ENCODE peak calls at places on chromosomes 11 and 22, in seven cellular contexts. B is Caco-2, A is cardiac muscle cell, N is foreskin fibroblast, F is lower lobe of right lung, Q is ovary, P is heart left ventricle. E is an unnamed sample.

GRCh38 chr11:64203421-64204079 is 3.0 kb upstream of the FERMT3 start:
- DNase-seq in P (peak), B (no peak), Q (no peak), F (no peak), A (no peak), N (no peak), E (no peak)

GRCh38 chr11:64322925-64323260 is 5.0 kb downstream of the PRDX5 start:
- DNase-seq in Q (no peak), A (no peak), P (no peak), B (no peak), N (no peak), F (no peak), E (no peak)

GRCh38 chr22:25137577-25138525 is 61.8 kb upstream of the CRYBB3 start:
- DNase-seq in B (peak), N (no peak), P (no peak), Q (no peak), F (no peak), A (no peak), E (no peak)

GRCh38 chr11:12154871-12155668 is 44.7 kb downstream of the MICAL2 start:
- DNase-seq in N (no peak), Q (no peak), A (no peak), F (no peak), P (no peak), B (no peak), E (no peak)

GRCh38 chr11:14029415-14029814 is 66.9 kb downstream of the SPON1 start:
- DNase-seq in N (no peak), A (peak), Q (no peak), F (no peak), B (no peak), P (no peak), E (no peak)

GRCh38 chr11:94332814-94333213 is 28.4 kb downstream of the IZUMO1R start:
- DNase-seq in P (no peak), Q (no peak), F (no peak), B (no peak), N (no peak), A (no peak), E (no peak)

GRCh38 chr11:74739546-74740270 is 8.5 kb upstream of the CHRDL2 start:
- DNase-seq in Q (no peak), P (no peak), F (no peak), N (peak), A (peak), B (peak), E (no peak)

GRCh38 chr11:132072044-132072879 is 701.8 kb downstream of the NTM start:
- DNase-seq in Q (no peak), P (no peak), B (no peak), A (peak), F (no peak), N (peak), E (peak)

GRCh38 chr11:44112083-44112865 is 16.8 kb downstream of the EXT2 start:
- DNase-seq in N (peak), P (peak), B (no peak), A (peak), F (no peak), Q (peak), E (peak)

GRCh38 chr11:107043242-107043991 is 25.1 kb upstream of the GUCY1A2 start:
- DNase-seq in A (peak), N (peak), B (no peak), P (no peak), Q (no peak), F (no peak), E (peak)

GRCh38 chr11:35852056-35852455 is 91.8 kb upstream of the LDLRAD3 start:
- DNase-seq in Q (no peak), P (peak), F (no peak), A (peak), B (no peak), N (no peak), E (no peak)

GRCh38 chr11:848988-849824 is 6.6 kb downstream of the TSPAN4 start:
- DNase-seq in P (no peak), A (no peak), F (no peak), N (peak), Q (peak), B (peak), E (no peak)

GRCh38 chr11:1888811-1889526 is 2.7 kb downstream of the PRR33 start:
- DNase-seq in F (peak), Q (no peak), P (no peak), N (no peak), A (no peak), B (no peak), E (no peak)

GRCh38 chr22:29129644-29130201 is 56.9 kb downstream of the KREMEN1 start:
- DNase-seq in F (no peak), P (peak), Q (no peak), A (no peak), N (no peak), B (no peak), E (no peak)

GRCh38 chr11:125251956-125252355 is 87.4 kb downstream of the PKNOX2 start:
- DNase-seq in F (no peak), A (no peak), P (no peak), Q (no peak), N (no peak), B (no peak), E (no peak)

GRCh38 chr11:66868726-66869291 is 11.9 kb downstream of the LRFN4 start:
- DNase-seq in B (peak), P (no peak), Q (no peak), N (no peak), F (peak), A (no peak), E (no peak)

GRCh38 chr11:46590740-46591606 is 2.9 kb downstream of the AMBRA1 start:
- DNase-seq in F (no peak), P (no peak), N (no peak), Q (no peak), A (peak), B (no peak), E (no peak)

GRCh38 chr11:9231848-9232177 is 33.3 kb downstream of the DENND5A start:
- DNase-seq in A (peak), P (no peak), N (peak), B (no peak), Q (no peak), F (no peak), E (no peak)

GRCh38 chr11:37849731-37850130 is 1251.7 kb upstream of the RAG2 start:
- DNase-seq in N (peak), B (no peak), P (no peak), F (no peak), A (no peak), Q (no peak), E (no peak)

GRCh38 chr22:37544955-37545702 is 15.2 kb upstream of the CDC42EP1 start:
- DNase-seq in P (peak), Q (peak), B (peak), A (peak), F (peak), N (peak), E (no peak)
- H3K4me3 ChIP-seq in P (peak), Q (peak), B (peak), A (no peak), F (peak), N (peak), E (peak)

DNA sequence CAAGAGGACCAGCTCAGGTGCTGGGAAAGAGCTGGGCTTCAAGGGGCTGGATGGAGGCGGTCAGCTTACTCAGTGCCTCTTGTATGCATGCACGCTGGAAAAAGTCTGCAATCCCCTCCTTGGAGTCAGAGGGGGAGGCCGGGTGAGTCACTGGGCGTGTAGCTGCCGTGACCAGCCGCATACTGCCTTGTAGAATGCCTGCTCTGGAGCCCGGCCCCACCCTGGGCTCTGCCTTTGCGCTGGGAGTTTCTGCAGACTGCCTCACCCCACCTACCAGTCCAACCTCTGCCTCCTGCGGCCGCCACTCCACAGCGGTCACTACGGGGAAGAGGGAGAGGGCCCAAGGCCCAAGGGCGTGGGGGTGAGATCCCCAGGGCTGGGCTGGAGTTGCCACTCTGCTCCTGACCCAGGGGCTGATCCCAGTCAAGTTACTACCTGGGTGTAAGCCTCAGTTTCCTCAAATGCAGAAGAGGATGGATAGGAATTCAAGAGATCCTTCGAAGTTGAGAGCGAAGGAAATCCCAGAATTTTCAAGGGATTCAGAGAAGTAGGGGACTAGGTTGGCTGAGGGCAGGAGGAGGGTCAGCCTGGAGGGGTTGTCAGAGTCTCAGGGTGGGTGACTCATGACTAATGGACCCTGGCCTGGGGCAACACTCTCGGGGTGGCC is 4.1 kb downstream of the MRGPRF start:
- DNase-seq in B (peak), P (peak), A (peak), N (peak), Q (peak), F (peak), E (peak)
- H3K4me3 ChIP-seq in B (no peak), P (no peak), A (no peak), N (peak), Q (no peak), F (no peak), E (peak)

GRCh38 chr22:50242406-50242949 is 2.3 kb downstream of the TUBGCP6 start:
- DNase-seq in F (no peak), P (no peak), Q (no peak), N (no peak), A (no peak), B (no peak), E (no peak)
- H3K4me3 ChIP-seq in F (peak), P (peak), Q (peak), N (peak), A (peak), B (no peak), E (peak)

DNA sequence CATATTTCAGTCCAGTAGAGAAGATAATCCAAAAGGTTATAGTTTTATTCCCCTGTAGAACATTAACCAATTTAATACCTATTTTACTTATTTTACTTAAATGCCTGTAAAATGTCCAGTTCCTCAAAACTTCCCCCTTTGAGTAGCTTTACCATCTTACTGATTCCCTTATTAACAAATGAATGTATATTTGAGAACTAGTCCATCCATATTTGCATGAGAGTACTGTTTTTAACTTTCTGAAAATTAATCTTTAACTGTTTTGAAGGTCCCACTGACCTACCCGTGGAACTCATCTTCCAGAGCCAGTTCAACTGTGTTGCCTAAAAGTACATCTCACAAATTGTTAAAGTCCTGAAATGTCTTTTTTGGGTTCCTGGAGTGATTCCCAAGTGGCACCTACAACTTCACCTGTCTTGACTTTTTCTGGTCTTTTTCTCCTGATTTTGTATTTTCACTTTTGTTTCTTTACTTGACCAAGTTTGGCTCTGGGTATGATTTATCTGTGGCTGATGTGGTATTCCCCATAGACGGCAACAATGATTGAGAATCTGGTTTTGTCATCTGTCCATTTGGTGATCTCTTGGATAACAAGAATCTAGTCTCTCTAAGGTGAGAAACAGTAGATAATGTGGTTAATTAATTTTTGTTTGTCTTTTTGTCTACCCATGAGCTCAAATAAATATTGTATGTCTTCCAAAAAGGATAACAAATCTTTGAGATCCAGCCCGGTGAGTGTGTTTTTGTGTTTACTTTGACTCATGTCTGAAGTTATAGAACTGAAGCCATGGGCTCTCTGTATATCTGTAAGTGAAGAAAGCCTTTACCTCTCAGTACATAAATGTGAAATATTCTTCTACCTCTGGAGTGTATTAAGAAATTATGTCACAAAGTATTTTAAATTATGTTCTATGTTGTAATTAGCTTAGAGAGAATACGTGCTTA is 174.2 kb downstream of the ETS1 start:
- DNase-seq in F (no peak), P (no peak), B (no peak), N (no peak), A (no peak), Q (no peak), E (no peak)
- H3K4me3 ChIP-seq in F (no peak), P (no peak), B (no peak), N (no peak), A (no peak), Q (no peak), E (no peak)